ENCODE peak calls at places on chromosomes 4 and X, in four cellular contexts. G is IMR-90, P is psoas muscle, Y is fibroblast of lung. V is an unnamed sample.

GRCh38 chrX:136480383-136480782 is 7.4 kb upstream of the BRS3 start:
- DNase-seq in G (no peak), P (no peak), Y (no peak), V (no peak)

GRCh38 chr4:97150966-97151365 is 992.3 kb downstream of the STPG2 start:
- DNase-seq in G (no peak), P (no peak), Y (no peak), V (no peak)

GRCh38 chr4:16262188-16262587 is 35.9 kb upstream of the TAPT1 start:
- DNase-seq in G (no peak), P (no peak), Y (no peak), V (no peak)

GRCh38 chrX:13697440-13697839 is 8.5 kb downstream of the RAB9A start:
- DNase-seq in G (no peak), P (no peak), Y (no peak), V (no peak)

GRCh38 chrX:21723097-21723496 is 34.8 kb downstream of the SMPX start:
- DNase-seq in G (peak), P (no peak), Y (peak), V (no peak)

GRCh38 chr4:113330200-113330599 is 280.7 kb downstream of the ANK2 start:
- DNase-seq in G (no peak), P (no peak), Y (no peak), V (no peak)

GRCh38 chr4:41216294-41217019 is 2.1 kb upstream of the APBB2 start:
- DNase-seq in G (peak), P (peak), Y (peak), V (no peak)

GRCh38 chr4:164807611-164808010 is 53.7 kb downstream of the SMIM31 start:
- DNase-seq in G (no peak), P (no peak), Y (no peak), V (no peak)

GRCh38 chr4:121484633-121485032 is 103.8 kb upstream of the QRFPR start:
- DNase-seq in G (peak), P (no peak), Y (peak), V (no peak)

GRCh38 chr4:113657834-113658233 is 103.7 kb downstream of the CAMK2D start:
- DNase-seq in G (peak), P (no peak), Y (peak), V (no peak)

GRCh38 chr4:101398807-101399206 is 51.5 kb upstream of the PPP3CA start:
- DNase-seq in G (no peak), P (no peak), Y (no peak), V (no peak)

GRCh38 chrX:36344301-36344700 is 424.8 kb downstream of the CFAP47 start:
- DNase-seq in G (no peak), P (no peak), Y (no peak), V (no peak)

GRCh38 chr4:581753-582361 is 5.8 kb upstream of the TMEM271 start:
- DNase-seq in G (no peak), P (no peak), Y (no peak), V (no peak)

GRCh38 chr4:62644372-62644771 is 1444.2 kb downstream of the ADGRL3 start:
- DNase-seq in G (no peak), P (no peak), Y (peak), V (no peak)

GRCh38 chr4:32440391-32440790 is 1720.2 kb downstream of the PCDH7 start:
- DNase-seq in G (no peak), P (no peak), Y (peak), V (no peak)

GRCh38 chr4:56723201-56723605 is 42.1 kb upstream of the HOPX start:
- DNase-seq in G (no peak), P (no peak), Y (no peak), V (no peak)

GRCh38 chr4:766152-766515 is 59.8 kb downstream of the CPLX1 start:
- DNase-seq in G (peak), P (peak), Y (peak), V (no peak)

GRCh38 chr4:173367946-173368345 is 2.8 kb upstream of the SAP30 start:
- DNase-seq in G (peak), P (no peak), Y (peak), V (no peak)

GRCh38 chr4:87150498-87151261 is 69.7 kb downstream of the KLHL8 start:
- DNase-seq in G (peak), P (no peak), Y (peak), V (peak)

GRCh38 chr4:38034986-38035882 is 75.0 kb downstream of the PTTG2 start:
- DNase-seq in G (peak), P (no peak), Y (peak), V (no peak)

GRCh38 chrX:54045563-54046228 is 1.4 kb upstream of the PHF8 start:
- DNase-seq in G (no peak), P (no peak), Y (no peak), V (no peak)

GRCh38 chr4:85514117-85514516 is 39.2 kb downstream of the ARHGAP24 start:
- DNase-seq in G (no peak), P (no peak), Y (no peak), V (no peak)

GRCh38 chr4:153649572-153649991 is 34.5 kb upstream of the TLR2 start:
- DNase-seq in G (peak), P (no peak), Y (peak), V (no peak)

GRCh38 chr4:78057135-78057599 is at the start of gene FRAS1:
- DNase-seq in G (no peak), P (peak), Y (peak), V (no peak)

GRCh38 chr4:176791591-176792347 is 953 bp downstream of the VEGFC start:
- DNase-seq in G (peak), P (peak), Y (peak), V (no peak)

GRCh38 chr4:176793060-176793605 is 411 bp upstream of the VEGFC start:
- DNase-seq in G (no peak), P (no peak), Y (no peak), V (no peak)

GRCh38 chr4:176790398-176790797 is 2.3 kb downstream of the VEGFC start:
- DNase-seq in G (no peak), P (no peak), Y (no peak), V (no peak)

GRCh38 chr4:176794151-176794550 is 1.4 kb upstream of the VEGFC start:
- DNase-seq in G (peak), P (no peak), Y (peak), V (no peak)

GRCh38 chr4:176792348-176793059 is at the start of gene VEGFC:
- DNase-seq in G (peak), P (peak), Y (peak), V (peak)
- TF ChIP-seq CTCF in G (peak), P (peak), Y (peak), V (no peak)

GRCh38 chr4:120049732-120050494 is 16.7 kb downstream of the MAD2L1 start:
- DNase-seq in G (peak), P (peak), Y (peak), V (peak)
- H3K4me3 ChIP-seq in G (peak), P (peak), Y (no peak), V (peak)

DNA sequence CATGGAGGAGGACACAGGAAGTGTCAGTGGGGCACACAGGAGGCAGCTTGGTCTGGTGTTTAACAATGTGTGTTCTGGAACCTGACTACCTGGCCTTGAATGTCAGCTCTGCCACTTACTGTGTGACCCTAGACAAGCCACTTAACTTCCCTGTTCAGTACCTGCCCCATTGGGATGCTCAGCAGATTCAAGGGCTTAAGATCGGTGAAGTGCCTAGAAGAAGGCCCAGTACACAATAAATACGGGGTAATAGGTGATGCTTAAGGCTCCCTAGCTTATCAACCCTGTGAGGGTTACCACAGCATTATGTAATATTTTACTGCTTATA is 1.6 kb upstream of the CHIC2 start:
- DNase-seq in G (no peak), P (no peak), Y (no peak), V (no peak)
- H3K27ac ChIP-seq in G (peak), P (peak), Y (peak), V (peak)

GRCh38 chrX:8366491-8366890 is 98.1 kb upstream of the VCX3B start:
- DNase-seq in G (no peak), P (no peak), Y (no peak), V (no peak)

DNA sequence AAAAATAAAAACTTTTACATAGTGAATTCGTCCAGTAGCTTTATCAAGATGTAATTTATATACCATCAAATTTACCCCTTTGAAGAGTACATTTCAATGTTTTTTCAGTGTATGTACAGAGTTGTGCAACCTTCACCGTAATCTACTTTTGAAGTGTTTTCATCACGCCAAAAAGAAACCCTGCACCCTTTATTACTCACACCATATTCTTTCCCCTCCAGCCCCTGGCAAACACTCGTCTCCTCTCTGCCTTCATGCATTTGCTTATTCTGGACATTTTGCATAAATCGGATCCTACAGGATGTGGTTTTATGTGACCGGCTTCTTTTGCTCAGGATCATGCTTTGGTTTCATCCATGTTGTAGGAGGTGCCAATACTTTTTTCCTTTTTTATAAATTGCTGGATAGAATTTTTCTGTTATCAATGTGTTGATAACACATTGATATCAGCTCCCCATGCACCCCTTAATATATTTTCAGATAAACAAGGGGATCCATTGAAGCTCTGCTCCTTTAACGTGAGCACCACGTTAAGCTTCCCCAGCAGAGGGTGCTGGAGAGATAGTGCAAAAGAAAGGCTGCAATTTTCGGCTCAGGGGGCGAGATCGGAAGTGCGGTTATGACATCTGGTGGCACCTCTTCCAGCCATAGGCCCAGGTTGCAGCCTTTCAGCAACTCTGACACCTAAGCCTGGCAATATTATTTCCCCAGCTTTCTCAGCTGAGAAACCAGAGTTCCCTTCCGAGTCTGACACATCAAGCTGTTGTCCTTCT is 100.1 kb upstream of the VCX3B start:
- DNase-seq in G (no peak), P (no peak), Y (no peak), V (no peak)
- TF ChIP-seq CTCF in G (no peak), P (peak), Y (no peak), V (no peak)

GRCh38 chrX:42023122-42023521 is 99.8 kb upstream of the CASK start:
- DNase-seq in G (no peak), P (no peak), Y (no peak), V (no peak)

GRCh38 chrX:42027367-42028025 is 104.1 kb upstream of the CASK start:
- DNase-seq in G (no peak), P (no peak), Y (no peak), V (no peak)

GRCh38 chrX:42025861-42026260 is 102.5 kb upstream of the CASK start:
- DNase-seq in G (no peak), P (no peak), Y (no peak), V (no peak)

GRCh38 chrX:42022158-42022557 is 98.8 kb upstream of the CASK start:
- DNase-seq in G (no peak), P (no peak), Y (no peak), V (no peak)

DNA sequence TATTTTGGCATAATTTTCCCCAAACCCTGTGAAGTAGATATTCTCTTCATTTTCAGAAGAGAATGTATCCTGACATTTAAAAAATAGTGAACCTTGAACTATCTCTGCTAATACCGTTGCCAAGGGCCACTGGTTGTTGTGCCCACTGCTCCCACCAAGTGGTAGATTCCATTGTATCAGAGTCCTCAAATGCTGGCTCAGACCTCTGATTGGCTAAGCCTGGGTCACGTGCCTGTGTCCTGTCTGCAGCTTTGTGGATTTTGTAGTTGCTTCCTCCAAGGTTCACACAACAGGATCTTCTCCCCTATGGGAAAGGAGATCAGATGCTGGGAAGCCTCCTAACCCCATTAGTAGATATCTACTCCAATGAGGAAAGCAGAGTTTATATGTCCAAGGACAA is 104.8 kb upstream of the CASK start:
- DNase-seq in G (no peak), P (no peak), Y (no peak), V (no peak)
- H3K4me3 ChIP-seq in G (no peak), P (no peak), Y (no peak), V (no peak)

GRCh38 chr4:22471419-22471818 is 44.4 kb downstream of the ADGRA3 start:
- DNase-seq in G (no peak), P (no peak), Y (no peak), V (no peak)
- H3K27ac ChIP-seq in G (no peak), P (peak), Y (no peak), V (no peak)

GRCh38 chr4:145868637-145869409 is 69.8 kb downstream of the ZNF827 start:
- DNase-seq in G (peak), P (no peak), Y (peak), V (no peak)
- TF ChIP-seq CTCF in G (peak), P (no peak), Y (peak), V (no peak)

V was measured in ascending aorta.